ENCODE peak calls at places on chromosomes 2 and 18, in seven cellular contexts. X is germinal center; M is activated CD8-positive, alpha-beta memory T cell treated with anti-CD3 and anti-CD28 coated beads, Interleukin-2, amount 50 U/mL, for 48 hours; A is COR-L47; P is iris pigment epithelial cell; H is uterus; L is HTR-8/SVneo. S is an unnamed sample.

GRCh38 chr2:185335879-185336278 is 402.7 kb upstream of the FSIP2 start:
- DNase-seq in X (no peak), M (no peak), A (no peak), P (no peak), H (no peak), L (no peak), S (no peak)

GRCh38 chr2:233003658-233004555 is 9.1 kb downstream of the NGEF start:
- DNase-seq in X (no peak), M (no peak), A (no peak), P (no peak), H (no peak), L (no peak), S (no peak)

GRCh38 chr18:30971338-30971956 is 71.1 kb downstream of the DSC3 start:
- DNase-seq in X (peak; percentile 3), M (no peak), A (peak; percentile 58), P (peak; percentile 17), H (no peak), L (no peak), S (peak; percentile 20)

GRCh38 chr2:101533611-101534601 is 59.0 kb upstream of the RFX8 start:
- DNase-seq in X (no peak), M (no peak), A (no peak), P (no peak), H (no peak), L (no peak), S (no peak)

GRCh38 chr2:238925816-238926215 is 77.9 kb downstream of the TWIST2 start:
- DNase-seq in X (no peak), M (no peak), A (no peak), P (no peak), H (peak; percentile 9), L (no peak), S (no peak)

GRCh38 chr2:55109219-55109891 is 59.1 kb upstream of the RTN4 start:
- DNase-seq in X (no peak), M (no peak), A (peak; percentile 31), P (peak; percentile 87), H (no peak), L (no peak), S (no peak)

GRCh38 chr2:241865957-241866858 is 3.3 kb upstream of the RTP5 start:
- DNase-seq in X (no peak), M (no peak), A (no peak), P (peak; percentile 19), H (no peak), L (no peak), S (peak; percentile 73)

GRCh38 chr2:232698552-232699091 is 1.5 kb downstream of the GIGYF2 start:
- DNase-seq in X (no peak), M (no peak), A (no peak), P (no peak), H (no peak), L (no peak), S (no peak)

GRCh38 chr2:168138369-168138768 is 109.0 kb downstream of the STK39 start:
- DNase-seq in X (no peak), M (no peak), A (no peak), P (peak; percentile 42), H (no peak), L (no peak), S (no peak)

GRCh38 chr18:35713545-35713944 is 132.0 kb downstream of the GALNT1 start:
- DNase-seq in X (no peak), M (no peak), A (no peak), P (peak; percentile 51), H (no peak), L (peak; percentile 0), S (no peak)

GRCh38 chr18:45291616-45292612 is 323.4 kb upstream of the SLC14A2 start:
- DNase-seq in X (no peak), M (no peak), A (no peak), P (no peak), H (no peak), L (no peak), S (no peak)

GRCh38 chr2:216302981-216303676 is 69.2 kb downstream of the MARCHF4 start:
- DNase-seq in X (no peak), M (no peak), A (no peak), P (peak; percentile 31), H (no peak), L (no peak), S (no peak)